ENCODE peak calls at places on chromosomes 7 and 10, in six cellular contexts. G is H9, Q is ELR, S is mesothelial cell of epicardium, O is H54, J is amniotic stem cell. R is an unnamed sample.
A peak's percentile ranks its signal among the peaks of the same experiment; 100 is the strongest.

GRCh38 chr7:73650524-73650923 is 17.1 kb upstream of the VPS37D start:
- DNase-seq in G (no peak), Q (no peak), S (no peak), O (no peak), J (no peak), R (no peak)

GRCh38 chr7:134890246-134891240 is 95.8 kb upstream of the AGBL3 start:
- DNase-seq in G (no peak), Q (no peak), S (peak; percentile 70), O (no peak), J (no peak), R (no peak)

GRCh38 chr10:86234102-86234501 is 132.5 kb downstream of the GRID1 start:
- DNase-seq in G (no peak), Q (no peak), S (no peak), O (no peak), J (no peak), R (no peak)

GRCh38 chr10:75110006-75110632 is 1.3 kb upstream of the SAMD8 start:
- DNase-seq in G (no peak), Q (no peak), S (no peak), O (no peak), J (no peak), R (no peak)

GRCh38 chr7:110336423-110336822 is 754.5 kb upstream of the LRRN3 start:
- DNase-seq in G (no peak), Q (no peak), S (no peak), O (no peak), J (no peak), R (no peak)

GRCh38 chr10:78188459-78188858 is 154.8 kb downstream of the RPS24 start:
- DNase-seq in G (no peak), Q (no peak), S (no peak), O (no peak), J (no peak), R (no peak)

GRCh38 chr7:75950111-75950681 is 35.2 kb downstream of the POR start:
- DNase-seq in G (no peak), Q (no peak), S (no peak), O (no peak), J (no peak), R (no peak)

GRCh38 chr7:155252388-155252957 is 45.2 kb upstream of the INSIG1 start:
- DNase-seq in G (no peak), Q (peak; percentile 20), S (no peak), O (no peak), J (no peak), R (no peak)

GRCh38 chr7:137606061-137606674 is 240.6 kb downstream of the DGKI start:
- DNase-seq in G (no peak), Q (peak; percentile 72), S (no peak), O (no peak), J (peak; percentile 59), R (peak; percentile 22)

GRCh38 chr10:31096161-31096560 is 64.5 kb upstream of the ZNF438 start:
- DNase-seq in G (no peak), Q (no peak), S (no peak), O (no peak), J (no peak), R (no peak)

GRCh38 chr7:1675673-1676549 is 5.8 kb downstream of the ELFN1 start:
- DNase-seq in G (peak; percentile 26), Q (no peak), S (peak; percentile 33), O (no peak), J (no peak), R (no peak)

GRCh38 chr7:112550468-112551060 is 69.8 kb downstream of the LSMEM1 start:
- DNase-seq in G (no peak), Q (peak; percentile 71), S (no peak), O (peak; percentile 20), J (peak; percentile 14), R (peak; percentile 68)

GRCh38 chr10:69883256-69883655 is 81.5 kb downstream of the COL13A1 start:
- DNase-seq in G (no peak), Q (no peak), S (no peak), O (no peak), J (no peak), R (peak; percentile 54)

GRCh38 chr7:95304990-95305389 is 19.3 kb downstream of the PON1 start:
- DNase-seq in G (no peak), Q (no peak), S (no peak), O (no peak), J (no peak), R (no peak)

GRCh38 chr10:69276503-69276902 is 1.8 kb upstream of the HK1 start:
- DNase-seq in G (no peak), Q (no peak), S (no peak), O (no peak), J (no peak), R (no peak)

GRCh38 chr7:101829856-101830255 is 12.4 kb downstream of the CUX1 start:
- DNase-seq in G (no peak), Q (no peak), S (no peak), O (no peak), J (no peak), R (no peak)

GRCh38 chr10:112490543-112490942 is 43.5 kb downstream of the VTI1A start:
- DNase-seq in G (no peak), Q (peak; percentile 24), S (peak; percentile 52), O (no peak), J (no peak), R (peak; percentile 97)

GRCh38 chr7:38796636-38797501 is 112.1 kb downstream of the VPS41 start:
- DNase-seq in G (no peak), Q (peak; percentile 69), S (peak; percentile 67), O (peak; percentile 23), J (no peak), R (peak; percentile 58)

GRCh38 chr7:152894295-152895170 is 135.0 kb downstream of the ACTR3B start:
- DNase-seq in G (peak; percentile 66), Q (no peak), S (peak; percentile 57), O (no peak), J (no peak), R (no peak)

R was measured in SW480.